ENCODE peak calls at places on chromosome 12, in four cellular contexts. O is PC-9; B is CD4-positive, alpha-beta T cell; Q is left ventricle myocardium inferior. N is an unnamed sample.

GRCh38 chr12:127125607-127126259 is 1141.2 kb upstream of the TMEM132C start:
- DNase-seq in B (no peak), Q (no peak), O (peak; percentile 86), N (peak; percentile 99)

GRCh38 chr12:31756977-31757420 is 28.2 kb upstream of the AMN1 start:
- DNase-seq in Q (no peak), B (no peak), O (peak; percentile 11), N (peak; percentile 68)

GRCh38 chr12:120101182-120101581 is 15.4 kb downstream of the RAB35 start:
- DNase-seq in B (no peak), O (no peak), Q (no peak), N (no peak)

GRCh38 chr12:55697686-55698085 is 10.0 kb downstream of the ITGA7 start:
- DNase-seq in O (no peak), B (no peak), Q (no peak), N (no peak)

GRCh38 chr12:67367843-67368242 is 98.7 kb downstream of the CAND1 start:
- DNase-seq in Q (no peak), O (no peak), B (no peak), N (no peak)

GRCh38 chr12:120903382-120903817 is 758 bp downstream of the SPPL3 start:
- DNase-seq in O (peak; percentile 74), B (peak; percentile 53), Q (peak; percentile 64), N (no peak)

GRCh38 chr12:80643961-80644360 is 63.5 kb upstream of the MYF6 start:
- DNase-seq in O (no peak), B (no peak), Q (no peak), N (no peak)

GRCh38 chr12:116882742-116883141 is 1.5 kb upstream of the HRK start:
- DNase-seq in B (no peak), O (no peak), Q (no peak), N (no peak)

GRCh38 chr12:96368233-96368632 is 32.0 kb downstream of the CDK17 start:
- DNase-seq in Q (peak; percentile 26), O (no peak), B (no peak), N (no peak)

GRCh38 chr12:119780786-119781434 is 96.2 kb downstream of the CIT start:
- DNase-seq in B (no peak), Q (no peak), O (peak; percentile 14), N (peak; percentile 18)

GRCh38 chr12:50246873-50247612 is 36.3 kb downstream of the LIMA1 start:
- DNase-seq in Q (peak; percentile 68), O (peak; percentile 83), B (no peak), N (peak; percentile 94)

GRCh38 chr12:2137707-2138106 is 84.9 kb downstream of the CACNA1C start:
- DNase-seq in B (no peak), O (no peak), Q (no peak), N (no peak)
- H3K27ac ChIP-seq in B (no peak overlapping the region), O (no peak overlapping the region), Q (peak overlapping the region; percentile 71), N (no peak overlapping the region)

DNA sequence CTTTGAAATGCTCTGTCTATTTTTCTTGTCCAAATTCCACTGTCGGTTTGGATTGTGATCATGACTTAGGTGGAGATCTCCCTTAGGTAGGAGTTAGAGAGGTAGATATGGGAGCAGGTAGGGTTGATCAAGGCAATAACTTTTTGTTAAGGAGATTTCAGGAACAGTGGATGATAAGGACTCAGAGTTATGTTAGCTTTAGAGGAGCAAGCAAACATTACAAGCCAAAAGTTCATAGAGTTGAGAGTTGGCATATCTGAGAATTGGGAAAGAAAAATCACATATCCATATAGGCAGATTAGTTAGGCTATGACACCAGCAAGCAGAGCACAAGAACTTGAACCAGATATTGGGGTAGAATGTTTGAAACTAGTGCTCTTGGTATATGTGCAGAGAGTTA is 43.1 kb upstream of the C12orf75 start:
- DNase-seq in Q (no peak), B (no peak), O (no peak), N (no peak)
- H3K27ac ChIP-seq in Q (no peak overlapping the region), B (no peak overlapping the region), O (no peak overlapping the region), N (no peak overlapping the region)

DNA sequence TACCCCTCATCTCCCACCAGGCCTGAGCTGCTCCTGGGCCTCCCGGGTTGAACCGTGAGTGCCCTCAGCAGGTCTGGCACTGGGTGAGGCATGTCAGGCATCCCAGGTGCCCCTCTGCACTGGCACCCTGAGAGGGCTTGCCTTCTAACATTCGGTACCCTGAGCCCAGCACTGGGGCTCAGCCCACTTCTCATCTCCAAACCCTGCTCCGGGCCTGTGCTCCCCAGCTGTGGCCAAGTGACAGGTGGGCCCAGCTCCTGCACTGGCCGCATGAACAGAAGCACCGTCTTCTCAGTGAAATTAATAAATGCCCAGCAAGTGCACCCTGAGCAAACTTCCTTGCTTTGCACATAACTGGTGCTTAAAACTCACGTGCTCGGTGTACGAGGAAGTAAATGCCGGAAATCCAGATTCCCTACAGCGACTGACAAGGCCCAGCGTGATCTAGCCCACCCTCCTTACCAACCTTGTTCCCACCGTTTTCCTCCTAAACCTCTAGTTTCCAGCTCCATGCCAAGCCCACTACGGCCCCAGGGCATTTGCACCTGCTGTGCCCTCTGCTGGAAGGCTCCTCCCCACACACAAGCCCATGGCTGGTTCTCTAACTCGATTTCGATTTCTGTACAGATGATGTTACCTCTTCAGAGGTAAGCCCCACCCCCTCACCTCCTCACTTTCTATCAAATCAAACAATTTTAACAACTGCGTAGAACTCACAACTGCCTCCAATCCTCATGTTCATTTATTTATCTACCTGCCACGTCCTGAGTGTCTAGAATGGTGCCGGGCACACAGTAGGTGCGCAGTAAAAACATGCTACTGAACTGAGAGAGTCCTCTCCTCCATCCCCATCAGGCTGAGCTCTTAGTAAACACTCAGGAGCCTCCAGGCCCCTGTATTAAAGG is 115.3 kb upstream of the NCOR2 start:
- DNase-seq in B (no peak), Q (no peak), O (no peak), N (no peak)
- H3K27ac ChIP-seq in B (no peak overlapping the region), Q (peak overlapping the region; percentile 93), O (peak overlapping the region; percentile 95), N (peak overlapping the region; percentile 65)

DNA sequence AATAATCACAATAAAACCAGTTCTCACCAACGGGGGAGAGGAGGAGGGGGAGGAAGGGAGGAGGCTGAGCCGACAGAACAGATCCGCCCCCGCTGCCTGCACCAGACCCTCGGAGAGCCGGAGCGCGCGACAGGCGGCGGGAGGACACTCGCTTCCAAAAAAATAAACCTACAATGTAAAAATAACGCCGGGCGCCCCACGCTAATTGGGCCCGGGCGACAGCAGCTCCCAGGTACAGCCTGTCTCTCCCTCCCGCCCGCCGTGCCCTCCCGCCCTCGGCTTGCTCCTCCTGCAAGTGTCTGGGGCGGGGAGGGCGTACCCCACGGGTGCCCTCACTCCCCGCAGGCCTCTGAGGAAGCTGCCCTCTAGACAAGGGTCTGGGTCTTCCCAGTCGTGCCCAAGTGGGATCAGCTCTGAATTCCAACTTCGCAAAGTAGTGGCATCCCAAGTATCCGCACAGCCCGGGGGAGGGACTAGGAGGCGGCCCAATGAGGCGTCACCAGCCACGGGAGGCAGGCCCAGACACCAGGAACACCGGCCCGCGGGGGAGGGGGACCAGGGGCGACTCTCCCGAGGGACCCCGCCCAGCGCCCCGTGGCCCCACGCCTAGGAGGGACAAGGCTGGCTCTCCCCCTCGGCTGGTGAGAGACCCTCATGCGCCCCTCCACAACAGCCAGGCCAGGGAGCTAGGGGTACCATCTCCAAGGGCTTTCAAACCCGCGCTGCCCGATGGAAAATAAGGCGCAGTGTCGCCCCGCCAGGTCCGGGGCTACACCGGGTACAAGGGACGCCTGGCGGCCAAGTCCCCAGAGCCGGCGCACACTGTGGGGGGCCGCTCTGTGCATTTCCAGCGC is 1.0 kb downstream of the NCOR2 start:
- DNase-seq in Q (peak; percentile 92), O (peak; percentile 80), B (peak; percentile 42), N (no peak)
- H3K27ac ChIP-seq in Q (peak overlapping the region; percentile 99), O (peak overlapping the region; percentile 71), B (peak overlapping the region; percentile 90), N (peak overlapping the region; percentile 79)

DNA sequence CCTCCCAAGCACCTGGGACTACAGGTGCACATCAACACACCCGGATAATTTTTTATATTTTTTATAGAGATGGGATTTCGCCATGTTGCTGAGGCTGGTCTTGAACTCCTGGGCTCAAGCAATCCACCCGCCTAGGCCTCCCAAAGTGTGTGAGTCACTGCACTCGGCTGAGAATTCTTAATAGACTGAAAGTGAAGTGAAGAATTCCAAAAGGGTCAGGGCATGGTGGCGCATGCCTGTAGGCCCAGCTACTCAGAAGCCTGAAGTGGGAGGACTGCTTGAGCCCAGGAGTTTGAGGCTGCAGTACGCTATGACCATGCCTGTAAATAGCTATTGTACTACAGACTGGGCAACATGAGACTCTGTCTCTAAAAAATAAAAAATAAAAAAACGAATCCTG is 43.7 kb downstream of the TCHP start:
- DNase-seq in B (no peak), O (no peak), Q (no peak), N (no peak)
- H3K27ac ChIP-seq in B (no peak overlapping the region), O (no peak overlapping the region), Q (peak overlapping the region; percentile 86), N (no peak overlapping the region)

N was measured in epithelial cell of prostate.